ENCODE peak calls at places on chromosomes 12 and 14, in six cellular contexts. I is MM.1S, D is neural progenitor cell, T is PC-9, K is PC-3, A is neuronal stem cell. G is an unnamed sample. For H3K27me3, the result is how much of the 10 kb centered on the place peaks cover.

GRCh38 chr14:97117693-97118092 is 320.5 kb downstream of the VRK1 start:
- DNase-seq in I (no peak), D (no peak), T (no peak), K (no peak), A (no peak), G (no peak)

GRCh38 chr12:4221157-4221556 is 52.4 kb upstream of the CCND2 start:
- DNase-seq in I (no peak), D (no peak), T (no peak), K (no peak), A (no peak), G (no peak)

GRCh38 chr14:49879683-49880204 is 13.1 kb upstream of the ARF6 start:
- DNase-seq in I (peak), D (peak), T (peak), K (peak), A (no peak), G (no peak)

GRCh38 chr12:132986885-132987225 is 688 bp downstream of the ZNF26 start:
- DNase-seq in I (no peak), D (peak), T (no peak), K (peak), A (no peak), G (peak)

GRCh38 chr12:124359671-124360581 is 65.0 kb downstream of the RFLNA start:
- DNase-seq in I (no peak), D (no peak), T (peak), K (peak), A (no peak), G (no peak)

GRCh38 chr12:3700861-3701260 is 52.0 kb downstream of the CRACR2A start:
- DNase-seq in I (no peak), D (no peak), T (no peak), K (no peak), A (no peak), G (no peak)

GRCh38 chr14:100271247-100271939 is 32.4 kb downstream of the YY1 start:
- DNase-seq in I (no peak), D (no peak), T (peak), K (peak), A (no peak), G (peak)

GRCh38 chr12:111440152-111440551 is 34.4 kb downstream of the SH2B3 start:
- DNase-seq in I (no peak), D (no peak), T (no peak), K (no peak), A (no peak), G (no peak)

GRCh38 chr12:123354600-123354999 is 10.0 kb downstream of the SBNO1 start:
- DNase-seq in I (no peak), D (no peak), T (no peak), K (no peak), A (no peak), G (peak)

GRCh38 chr12:44708218-44708617 is 167.9 kb downstream of the NELL2 start:
- DNase-seq in I (no peak), D (no peak), T (no peak), K (no peak), A (no peak), G (no peak)

GRCh38 chr14:98185036-98185435 is 1087.0 kb downstream of the BCL11B start:
- DNase-seq in I (no peak), D (no peak), T (no peak), K (no peak), A (no peak), G (no peak)

GRCh38 chr14:56555921-56556570 is 23.6 kb upstream of the TMEM260 start:
- DNase-seq in I (peak), D (peak), T (no peak), K (peak), A (peak), G (no peak)

GRCh38 chr12:120979862-120980696 is 1.7 kb downstream of the HNF1A start:
- DNase-seq in I (no peak), D (peak), T (no peak), K (no peak), A (no peak), G (no peak)

GRCh38 chr14:53786045-53786444 is 170.6 kb downstream of the BMP4 start:
- DNase-seq in I (no peak), D (no peak), T (no peak), K (no peak), A (no peak), G (peak)

GRCh38 chr12:10101648-10102220 is 2.9 kb upstream of the CLEC1A start:
- DNase-seq in I (no peak), D (no peak), T (no peak), K (no peak), A (no peak), G (no peak)

GRCh38 chr14:57492859-57493258 is 798 bp downstream of the CCDC198 start:
- DNase-seq in I (no peak), D (no peak), T (no peak), K (peak), A (no peak), G (no peak)

GRCh38 chr12:9041321-9041720 is 52.0 kb downstream of the KLRG1 start:
- DNase-seq in I (no peak), D (no peak), T (no peak), K (peak), A (no peak), G (peak)

GRCh38 chr12:80556566-80556965 is 112.5 kb downstream of the PTPRQ start:
- DNase-seq in I (no peak), D (no peak), T (no peak), K (no peak), A (no peak), G (peak)

GRCh38 chr14:100904307-100905019 is 941 bp upstream of the RTL1 start:
- DNase-seq in I (no peak), D (peak), T (no peak), K (peak), A (peak), G (peak)

GRCh38 chr14:25134184-25134583 is 84.2 kb upstream of the STXBP6 start:
- DNase-seq in I (no peak), D (no peak), T (no peak), K (no peak), A (no peak), G (no peak)

GRCh38 chr14:71460091-71460490 is 472.1 kb upstream of the RGS6 start:
- DNase-seq in I (no peak), D (no peak), T (no peak), K (no peak), A (no peak), G (no peak)

GRCh38 chr14:85934886-85935254 is 404.9 kb downstream of the FLRT2 start:
- DNase-seq in I (peak), D (no peak), T (no peak), K (peak), A (no peak), G (no peak)

GRCh38 chr12:121124402-121125109 is 8.1 kb upstream of the P2RX7 start:
- DNase-seq in I (no peak), D (no peak), T (peak), K (peak), A (no peak), G (peak)

GRCh38 chr14:71362920-71363584 is 455.8 kb downstream of the PCNX1 start:
- DNase-seq in I (no peak), D (no peak), T (no peak), K (no peak), A (no peak), G (peak)

GRCh38 chr14:63478437-63478852 is 64.7 kb downstream of the PPP2R5E start:
- DNase-seq in I (peak), D (no peak), T (no peak), K (no peak), A (no peak), G (no peak)

GRCh38 chr12:54421873-54422250 is 2.8 kb upstream of the ITGA5 start:
- DNase-seq in I (no peak), D (no peak), T (no peak), K (no peak), A (no peak), G (peak)

GRCh38 chr14:24139272-24139934 is 2.0 kb downstream of the EMC9 start:
- DNase-seq in I (no peak), D (no peak), T (no peak), K (peak), A (no peak), G (no peak)

GRCh38 chr12:77553976-77554619 is 276.6 kb upstream of the NAV3 start:
- DNase-seq in I (peak), D (no peak), T (no peak), K (no peak), A (no peak), G (no peak)

GRCh38 chr12:47574252-47575021 is 131.4 kb downstream of the RPAP3 start:
- DNase-seq in I (no peak), D (no peak), T (no peak), K (no peak), A (no peak), G (no peak)

GRCh38 chr14:73462078-73462715 is 3.9 kb upstream of the NUMB start:
- DNase-seq in I (no peak), D (peak), T (peak), K (no peak), A (no peak), G (no peak)

GRCh38 chr14:65421201-65421981 is 8.9 kb downstream of the FUT8 start:
- DNase-seq in I (no peak), D (peak), T (no peak), K (peak), A (no peak), G (peak)

GRCh38 chr12:114096461-114096860 is 130.3 kb upstream of the RBM19 start:
- DNase-seq in I (no peak), D (no peak), T (no peak), K (no peak), A (no peak), G (no peak)

GRCh38 chr14:55221968-55222367 is 30.6 kb upstream of the DLGAP5 start:
- DNase-seq in I (no peak), D (no peak), T (no peak), K (peak), A (no peak), G (no peak)

GRCh38 chr12:50276912-50277671 is 6.2 kb downstream of the LIMA1 start:
- DNase-seq in I (no peak), D (no peak), T (no peak), K (peak), A (no peak), G (peak)

GRCh38 chr14:35878272-35879140 is 52.4 kb downstream of the BRMS1L start:
- DNase-seq in I (no peak), D (no peak), T (peak), K (peak), A (no peak), G (peak)

GRCh38 chr12:124394462-124395128 is 99.7 kb downstream of the RFLNA start:
- DNase-seq in I (no peak), D (no peak), T (no peak), K (peak), A (no peak), G (no peak)

GRCh38 chr14:104872469-104873341 is 7.6 kb downstream of the CEP170B start:
- DNase-seq in I (no peak), D (peak), T (peak), K (no peak), A (no peak), G (peak)
- H3K4me2 ChIP-seq in I (no peak), D (peak), T (no peak), K (no peak), A (no peak), G (peak)

DNA sequence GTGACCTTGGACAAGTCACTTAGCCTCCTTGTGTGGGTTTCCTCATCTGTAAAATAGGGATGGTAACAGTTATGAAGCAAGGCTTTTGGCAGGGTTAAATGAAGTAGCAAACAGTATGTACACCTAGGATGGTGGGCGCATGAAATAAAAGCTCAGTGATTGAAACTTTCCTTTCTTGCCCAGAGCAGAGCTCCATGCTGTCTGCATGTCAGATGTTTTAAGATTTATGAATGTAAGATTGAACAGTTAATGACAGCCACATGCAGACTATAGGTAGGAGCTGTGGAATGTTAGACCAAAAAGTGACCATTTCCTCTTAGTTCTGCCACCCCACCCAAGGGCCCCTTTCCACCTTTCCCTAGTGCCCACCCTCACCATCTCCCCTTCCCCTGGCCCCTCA is 12.1 kb downstream of the ITGB7 start:
- DNase-seq in I (no peak), D (no peak), T (no peak), K (no peak), A (no peak), G (peak)
- H3K27me3 ChIP-seq in I (under half), D (half or more), T (under half), K (under half), A (under half), G (under half)

DNA sequence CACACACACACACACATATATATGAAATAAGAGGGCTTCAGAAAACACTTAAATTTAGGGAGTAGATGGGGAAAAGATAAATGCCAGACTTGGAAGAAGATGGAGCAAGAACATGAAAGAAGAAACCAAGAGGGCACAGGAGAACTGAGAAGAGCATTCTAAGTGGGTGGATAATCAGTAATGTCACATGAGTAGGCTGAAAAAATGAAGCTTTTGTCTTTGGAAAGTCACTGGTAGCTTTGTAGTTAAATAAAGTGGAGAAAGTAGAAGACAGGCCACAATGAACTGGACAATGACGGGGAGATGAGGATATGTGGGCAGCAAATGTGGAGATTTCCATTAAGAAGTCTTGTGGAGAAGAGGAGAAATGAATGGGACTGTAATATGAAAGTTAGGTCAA is 2.2 kb upstream of the ZC2HC1C start:
- DNase-seq in I (no peak), D (no peak), T (no peak), K (no peak), A (no peak), G (no peak)
- H3K4me2 ChIP-seq in I (no peak), D (no peak), T (peak), K (peak), A (no peak), G (no peak)

GRCh38 chr12:130489293-130489692 is 151.6 kb downstream of the PIWIL1 start:
- DNase-seq in I (no peak), D (no peak), T (no peak), K (no peak), A (no peak), G (no peak)

GRCh38 chr12:130487636-130488035 is 149.9 kb downstream of the PIWIL1 start:
- DNase-seq in I (no peak), D (no peak), T (no peak), K (no peak), A (no peak), G (no peak)

GRCh38 chr12:130493951-130494350 is 156.3 kb downstream of the PIWIL1 start:
- DNase-seq in I (no peak), D (no peak), T (no peak), K (no peak), A (no peak), G (no peak)

GRCh38 chr12:130491421-130492357 is 154.0 kb downstream of the PIWIL1 start:
- DNase-seq in I (no peak), D (no peak), T (no peak), K (no peak), A (no peak), G (no peak)

GRCh38 chr12:130490674-130491073 is 153.0 kb downstream of the PIWIL1 start:
- DNase-seq in I (no peak), D (no peak), T (no peak), K (no peak), A (no peak), G (no peak)
- H3K27me3 ChIP-seq in I (under half), D (under half), T (half or more), K (under half), A (under half), G (under half)

GRCh38 chr12:11882301-11883019 is 188.3 kb upstream of the BCL2L14 start:
- DNase-seq in I (no peak), D (no peak), T (no peak), K (peak), A (no peak), G (no peak)
- H3K4me2 ChIP-seq in I (no peak), D (no peak), T (no peak), K (no peak), A (no peak), G (no peak)

GRCh38 chr12:67498981-67499380 is 149.6 kb upstream of the DYRK2 start:
- DNase-seq in I (no peak), D (no peak), T (no peak), K (no peak), A (no peak), G (peak)

GRCh38 chr12:67501362-67501761 is 147.2 kb upstream of the DYRK2 start:
- DNase-seq in I (no peak), D (no peak), T (no peak), K (no peak), A (no peak), G (no peak)

DNA sequence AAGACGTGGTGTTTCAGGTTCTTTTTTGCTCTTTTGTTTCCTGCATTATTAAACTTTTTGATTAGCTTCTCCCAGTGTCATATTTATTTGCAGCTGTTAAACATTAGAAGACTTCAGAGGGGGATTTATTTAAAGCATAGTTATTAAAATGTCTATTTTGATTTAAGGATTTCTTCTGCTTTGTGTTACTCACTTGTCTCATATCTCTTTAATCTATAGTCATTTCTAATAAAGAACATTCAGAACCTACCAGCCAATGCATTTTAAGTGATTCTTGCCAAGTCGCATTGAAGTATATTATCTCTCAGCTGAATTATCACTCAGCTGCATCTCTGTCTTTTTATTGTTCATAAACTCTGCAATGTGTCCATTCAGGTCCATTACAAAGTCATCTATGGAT is 151.9 kb upstream of the DYRK2 start:
- DNase-seq in I (no peak), D (no peak), T (no peak), K (no peak), A (no peak), G (no peak)
- H3K27me3 ChIP-seq in I (under half), D (under half), T (under half), K (under half), A (under half), G (under half)

GRCh38 chr12:108127654-108128053 is 1.4 kb upstream of the WSCD2 start:
- DNase-seq in I (no peak), D (no peak), T (no peak), K (no peak), A (no peak), G (no peak)
- H3K4me2 ChIP-seq in I (no peak), D (no peak), T (no peak), K (no peak), A (no peak), G (no peak)

GRCh38 chr12:57739387-57739786 is 845 bp upstream of the AGAP2 start:
- DNase-seq in I (no peak), D (peak), T (no peak), K (no peak), A (no peak), G (peak)
- H3K27me3 ChIP-seq in I (under half), D (half or more), T (under half), K (under half), A (half or more), G (half or more)

G was measured in osteoblast.